ENCODE peak calls at places on chromosomes 5 and 9, in five cellular contexts. T, J, H, X and M are unnamed samples. For H3K4me1, the result is how much of the 10 kb centered on the place peaks cover.

GRCh38 chr5:117588611-117589010 is 1014.0 kb upstream of the SEMA6A start:
- DNase-seq in T (no peak), J (no peak), H (no peak), X (no peak), M (no peak)

GRCh38 chr5:143138839-143139238 is 264.6 kb downstream of the NR3C1 start:
- DNase-seq in T (no peak), J (peak), H (no peak), X (no peak), M (no peak)

GRCh38 chr5:139149477-139150199 is 48.5 kb downstream of the SIL1 start:
- DNase-seq in T (no peak), J (peak), H (no peak), X (no peak), M (no peak)

GRCh38 chr5:32027093-32027716 is 146.9 kb downstream of the GOLPH3 start:
- DNase-seq in T (no peak), J (no peak), H (no peak), X (no peak), M (no peak)

GRCh38 chr9:77011973-77012817 is 7.3 kb upstream of the FOXB2 start:
- DNase-seq in T (no peak), J (peak), H (peak), X (no peak), M (no peak)

GRCh38 chr9:123425261-123425821 is 69.3 kb downstream of the CRB2 start:
- DNase-seq in T (no peak), J (no peak), H (no peak), X (no peak), M (no peak)

GRCh38 chr9:72039532-72039931 is 20.9 kb downstream of the C9orf57 start:
- DNase-seq in T (no peak), J (no peak), H (no peak), X (no peak), M (no peak)

GRCh38 chr5:100706796-100707195 is 171.6 kb downstream of the FAM174A start:
- DNase-seq in T (peak), J (no peak), H (no peak), X (no peak), M (no peak)

GRCh38 chr5:98414938-98415337 is 358.5 kb upstream of the RGMB start:
- DNase-seq in T (no peak), J (peak), H (no peak), X (no peak), M (no peak)

GRCh38 chr9:38234479-38234878 is 158.0 kb upstream of the ALDH1B1 start:
- DNase-seq in T (no peak), J (no peak), H (no peak), X (no peak), M (no peak)

GRCh38 chr9:108477538-108478006 is 378.2 kb downstream of the ACTL7B start:
- DNase-seq in T (peak), J (peak), H (no peak), X (no peak), M (no peak)

GRCh38 chr9:127546125-127546832 is 65.8 kb upstream of the STXBP1 start:
- DNase-seq in T (no peak), J (no peak), H (no peak), X (no peak), M (no peak)

GRCh38 chr9:137115394-137116026 is 977 bp upstream of the DPP7 start:
- DNase-seq in T (no peak), J (no peak), H (no peak), X (no peak), M (no peak)

GRCh38 chr5:57176350-57176857 is 2.5 kb downstream of the GPBP1 start:
- DNase-seq in T (no peak), J (peak), H (no peak), X (no peak), M (no peak)

GRCh38 chr5:122559676-122560075 is 215.2 kb upstream of the SNX2 start:
- DNase-seq in T (no peak), J (no peak), H (no peak), X (no peak), M (no peak)

GRCh38 chr9:70484232-70485130 is 70.0 kb upstream of the KLF9 start:
- DNase-seq in T (peak), J (peak), H (peak), X (peak), M (peak)

GRCh38 chr5:81912933-81913332 is 58.9 kb upstream of the ATG10 start:
- DNase-seq in T (no peak), J (no peak), H (no peak), X (no peak), M (no peak)

GRCh38 chr5:151003503-151003860 is 16.9 kb upstream of the GPX3 start:
- DNase-seq in T (no peak), J (no peak), H (no peak), X (no peak), M (no peak)

GRCh38 chr5:54301215-54301614 is 9.2 kb downstream of the ARL15 start:
- DNase-seq in T (no peak), J (peak), H (no peak), X (no peak), M (no peak)

GRCh38 chr5:12522116-12522515 is 617.9 kb upstream of the CTNND2 start:
- DNase-seq in T (no peak), J (no peak), H (no peak), X (no peak), M (no peak)

GRCh38 chr9:114503009-114503408 is 2.3 kb downstream of the WHRN start:
- DNase-seq in T (no peak), J (no peak), H (no peak), X (no peak), M (no peak)

GRCh38 chr5:91318727-91319126 is 64.4 kb downstream of the ARRDC3 start:
- DNase-seq in T (no peak), J (no peak), H (no peak), X (no peak), M (no peak)

GRCh38 chr9:123927625-123928308 is 2.2 kb downstream of the DENND1A start:
- DNase-seq in T (no peak), J (peak), H (no peak), X (peak), M (no peak)

GRCh38 chr9:105278751-105279150 is 34.3 kb downstream of the SLC44A1 start:
- DNase-seq in T (no peak), J (no peak), H (no peak), X (no peak), M (no peak)

GRCh38 chr5:180007582-180007981 is 64.0 kb downstream of the RNF130 start:
- DNase-seq in T (no peak), J (no peak), H (no peak), X (no peak), M (no peak)

GRCh38 chr5:88665750-88666215 is 217.2 kb downstream of the MEF2C start:
- DNase-seq in T (no peak), J (no peak), H (peak), X (no peak), M (no peak)

GRCh38 chr9:69936427-69936826 is 107.2 kb upstream of the MAMDC2 start:
- DNase-seq in T (no peak), J (peak), H (no peak), X (no peak), M (no peak)

GRCh38 chr9:125635888-125636287 is 71.1 kb downstream of the MAPKAP1 start:
- DNase-seq in T (no peak), J (no peak), H (no peak), X (peak), M (no peak)

GRCh38 chr9:133955821-133956411 is 36.2 kb downstream of the VAV2 start:
- DNase-seq in T (no peak), J (peak), H (peak), X (no peak), M (peak)

GRCh38 chr9:135552698-135553161 is 6.8 kb downstream of the OBP2A start:
- DNase-seq in T (no peak), J (no peak), H (no peak), X (no peak), M (no peak)

GRCh38 chr9:98121096-98121495 is 2.1 kb upstream of the TRIM14 start:
- DNase-seq in T (no peak), J (no peak), H (no peak), X (no peak), M (no peak)

GRCh38 chr5:138945421-138946240 is 70.5 kb upstream of the LRRTM2 start:
- DNase-seq in T (no peak), J (no peak), H (peak), X (no peak), M (no peak)

GRCh38 chr5:482021-482420 is 39.0 kb downstream of the EXOC3 start:
- DNase-seq in T (no peak), J (no peak), H (no peak), X (no peak), M (no peak)

GRCh38 chr9:106287108-106287631 is 575.8 kb upstream of the ZNF462 start:
- DNase-seq in T (no peak), J (no peak), H (no peak), X (no peak), M (no peak)

GRCh38 chr9:111627260-111627963 is 3.7 kb upstream of the DNAJC25 start:
- DNase-seq in T (no peak), J (no peak), H (no peak), X (peak), M (no peak)

GRCh38 chr5:171920765-171921391 is 85.6 kb downstream of the FBXW11 start:
- DNase-seq in T (no peak), J (no peak), H (no peak), X (no peak), M (no peak)
- H3K4me1 ChIP-seq in T (under half), J (under half), H (under half), X (under half), M (under half)

GRCh38 chr5:153520137-153520536 is 29.7 kb downstream of the GRIA1 start:
- DNase-seq in T (no peak), J (no peak), H (no peak), X (no peak), M (no peak)
- H3K4me1 ChIP-seq in T (under half), J (under half), H (under half), X (under half), M (under half)

GRCh38 chr5:178211095-178212048 is 7.0 kb downstream of the HNRNPAB start:
- DNase-seq in T (no peak), J (no peak), H (no peak), X (no peak), M (no peak)
- H3K4me1 ChIP-seq in T (under half), J (under half), H (under half), X (under half), M (under half)

DNA sequence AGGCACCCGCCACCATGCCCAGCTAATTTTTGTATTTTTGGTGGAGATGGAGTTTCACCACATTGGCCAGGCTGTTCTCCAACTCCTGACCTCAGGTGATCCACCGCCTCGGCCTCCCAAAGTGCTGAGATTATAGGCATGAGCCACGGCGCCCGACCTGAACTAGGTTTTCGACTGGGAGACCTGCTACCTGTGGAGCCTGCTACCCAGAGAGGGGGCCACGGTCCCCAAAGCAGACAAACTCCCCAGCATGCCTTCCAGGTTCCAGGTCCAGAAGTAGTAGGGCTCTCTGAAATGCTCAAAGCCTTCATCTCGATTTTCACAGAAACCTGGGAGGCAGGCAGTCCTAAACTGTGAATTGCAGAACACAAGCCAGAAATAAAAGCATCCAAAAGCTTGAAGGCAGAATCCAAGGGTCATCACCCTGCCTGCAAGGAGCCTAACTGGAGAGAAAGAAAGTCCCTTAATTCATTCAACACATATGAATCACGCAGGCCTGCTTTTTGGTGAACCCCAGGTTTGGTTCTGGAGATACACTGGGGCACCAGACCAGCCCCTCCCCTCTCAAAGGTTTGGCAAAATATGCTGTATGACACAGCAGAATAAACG is 4.6 kb upstream of the IRF1 start:
- DNase-seq in T (no peak), J (no peak), H (no peak), X (no peak), M (no peak)
- H3K4me1 ChIP-seq in T (under half), J (under half), H (under half), X (under half), M (under half)

GRCh38 chr5:36943584-36943983 is 67.0 kb downstream of the NIPBL start:
- DNase-seq in T (no peak), J (no peak), H (no peak), X (no peak), M (no peak)

GRCh38 chr5:36944607-36945225 is 68.1 kb downstream of the NIPBL start:
- DNase-seq in T (peak), J (peak), H (peak), X (no peak), M (no peak)

GRCh38 chr5:36946101-36946500 is 69.5 kb downstream of the NIPBL start:
- DNase-seq in T (no peak), J (no peak), H (no peak), X (no peak), M (no peak)

GRCh38 chr5:36944024-36944423 is 67.5 kb downstream of the NIPBL start:
- DNase-seq in T (no peak), J (no peak), H (no peak), X (no peak), M (no peak)

DNA sequence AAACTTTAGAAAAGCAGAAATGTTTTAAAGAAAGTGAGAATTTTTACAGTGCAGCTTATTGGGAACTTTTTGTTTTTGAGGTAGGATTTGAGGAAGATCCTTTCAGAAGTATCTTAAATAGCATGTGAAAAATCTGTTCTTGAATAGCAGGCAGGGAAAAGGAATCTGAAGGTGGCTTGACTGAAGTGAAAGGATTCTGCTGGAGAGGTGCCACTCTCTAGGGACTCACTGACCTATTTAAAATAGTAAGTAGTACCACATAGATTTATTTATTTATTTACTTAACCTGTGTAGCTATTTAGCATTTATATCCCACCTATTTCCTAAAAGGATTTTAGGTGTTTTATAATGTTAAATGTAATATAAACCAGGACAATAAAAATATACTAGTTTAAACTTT is 69.1 kb downstream of the NIPBL start:
- DNase-seq in T (no peak), J (no peak), H (no peak), X (no peak), M (no peak)
- H3K4me1 ChIP-seq in T (under half), J (under half), H (under half), X (under half), M (under half)

DNA sequence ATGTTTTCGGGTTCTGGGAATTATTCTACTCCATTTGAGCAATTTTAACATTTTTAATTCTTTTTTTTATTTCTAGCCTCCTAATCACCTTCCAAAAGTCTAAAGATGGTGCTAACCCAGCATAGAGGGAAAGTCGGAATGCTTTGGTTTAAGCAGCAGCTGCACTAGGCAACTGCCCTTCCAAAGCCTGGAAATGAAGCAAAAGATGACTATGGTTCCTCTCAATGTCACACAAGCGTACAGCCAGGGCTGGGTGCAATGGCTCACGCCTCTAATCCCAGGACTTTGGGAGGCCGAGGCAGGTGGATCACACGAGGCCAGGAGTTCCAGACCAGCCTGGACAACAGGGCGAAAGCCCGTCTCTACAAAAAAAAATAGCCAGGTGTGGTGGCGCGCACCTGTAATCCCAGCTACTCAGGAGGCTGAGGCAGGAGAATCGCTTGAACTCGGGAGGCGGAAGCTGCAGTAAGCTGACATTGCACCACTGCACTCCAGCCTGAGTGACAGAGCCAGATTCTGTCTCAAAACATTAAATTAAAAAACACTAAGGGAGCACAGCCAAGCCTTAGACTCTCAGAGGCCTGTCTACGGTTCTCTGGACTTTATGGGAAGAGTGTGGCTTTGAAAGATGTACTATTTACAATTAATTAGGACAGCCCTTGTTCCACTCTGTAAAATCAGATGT is 33.2 kb downstream of the ADAM19 start:
- DNase-seq in T (no peak), J (no peak), H (no peak), X (no peak), M (no peak)
- H3K4me1 ChIP-seq in T (under half), J (under half), H (under half), X (under half), M (under half)

GRCh38 chr5:14157494-14157782 is 14.3 kb downstream of the TRIO start:
- DNase-seq in T (no peak), J (no peak), H (no peak), X (no peak), M (no peak)
- H3K4me1 ChIP-seq in T (half or more), J (under half), H (under half), X (under half), M (under half)